ENCODE peak calls at places on chromosomes 1 and 21, in ten cellular contexts. C is HT1080; I is WTC11; Q is stimulated activated CD8-positive, alpha-beta memory T cell treated with anti-CD3 and anti-CD28 coated beads, Interleukin-7, amount 100 ng/mL, for 1 hour; K is NCI-H2227 treated with DMSO at 0.1 percent for 48 hours; M is body of pancreas; O is non-pigmented ciliary epithelial cell; U is amygdala; D is adrenal gland; Y is AG10803. W is an unnamed sample.

GRCh38 chr1:226985239-226985838 is 45.2 kb downstream of the COQ8A start:
- DNase-seq in C (no peak), I (no peak), Q (no peak), K (no peak), M (no peak), O (no peak), U (no peak), D (no peak), Y (no peak), W (no peak)

GRCh38 chr1:1630191-1630964 is 1.6 kb upstream of the MMP23B start:
- DNase-seq in C (no peak), I (peak), Q (peak), K (no peak), M (peak), O (no peak), U (peak), D (peak), Y (peak), W (no peak)

GRCh38 chr1:89627596-89627962 is 5.3 kb upstream of the LRRC8C start:
- DNase-seq in C (no peak), I (no peak), Q (no peak), K (no peak), M (no peak), O (no peak), U (no peak), D (no peak), Y (no peak), W (no peak)

GRCh38 chr1:36606908-36607651 is 124.4 kb upstream of the CSF3R start:
- DNase-seq in C (no peak), I (no peak), Q (no peak), K (no peak), M (no peak), O (no peak), U (no peak), D (no peak), Y (no peak), W (no peak)

GRCh38 chr1:100927276-100927675 is 31.4 kb downstream of the SLC30A7 start:
- DNase-seq in C (no peak), I (no peak), Q (no peak), K (no peak), M (no peak), O (no peak), U (no peak), D (no peak), Y (no peak), W (no peak)

GRCh38 chr21:15080504-15080903 is 15.7 kb upstream of the NRIP1 start:
- DNase-seq in C (no peak), I (no peak), Q (no peak), K (no peak), M (no peak), O (no peak), U (no peak), D (no peak), Y (no peak), W (peak)

GRCh38 chr1:41109316-41110263 is 88.1 kb upstream of the SLFNL1 start:
- DNase-seq in C (peak), I (no peak), Q (no peak), K (no peak), M (peak), O (peak), U (no peak), D (peak), Y (peak), W (peak)

GRCh38 chr1:1853593-1854257 is 37.2 kb downstream of the GNB1 start:
- DNase-seq in C (no peak), I (no peak), Q (no peak), K (no peak), M (no peak), O (no peak), U (no peak), D (no peak), Y (no peak), W (no peak)

GRCh38 chr1:36771678-36772284 is 262.5 kb downstream of the GRIK3 start:
- DNase-seq in C (no peak), I (peak), Q (no peak), K (peak), M (no peak), O (no peak), U (no peak), D (no peak), Y (no peak), W (no peak)

GRCh38 chr1:201904579-201904978 is 15.9 kb downstream of the SHISA4 start:
- DNase-seq in C (peak), I (no peak), Q (no peak), K (no peak), M (peak), O (peak), U (no peak), D (no peak), Y (peak), W (no peak)

W was measured in Caki2.